ENCODE peak calls at places on chromosomes 6 and 20, in five cellular contexts. V is head of caudate nucleus, Y is kidney tubule cell, B is dermis microvascular lymphatic vessel endothelial cell, H is T follicular helper cell. O is an unnamed sample.

GRCh38 chr6:77561768-77562314 is 91.0 kb upstream of the MEI4 start:
- DNase-seq in Y (peak; percentile 2), V (no peak), B (no peak), H (no peak), O (peak; percentile 54)

GRCh38 chr6:169508452-169508851 is 193.4 kb downstream of the WDR27 start:
- DNase-seq in Y (no peak), B (no peak), V (no peak), H (no peak), O (no peak)

GRCh38 chr20:51050636-51051035 is 27.7 kb upstream of the KCNG1 start:
- DNase-seq in Y (no peak), V (no peak), H (no peak), B (no peak), O (no peak)

GRCh38 chr6:53793318-53793975 is 1.4 kb upstream of the LRRC1 start:
- DNase-seq in H (no peak), V (peak; percentile 58), Y (peak; percentile 72), B (peak; percentile 33), O (peak; percentile 64)

GRCh38 chr6:51062166-51062722 is 243.6 kb downstream of the TFAP2B start:
- DNase-seq in V (no peak), H (no peak), B (no peak), Y (no peak), O (no peak)

GRCh38 chr6:136920858-136921520 is 1.1 kb upstream of the SLC35D3 start:
- DNase-seq in B (no peak), H (no peak), Y (peak; percentile 4), V (no peak), O (peak; percentile 14)

GRCh38 chr6:18240230-18240629 is 24.1 kb downstream of the DEK start:
- DNase-seq in Y (no peak), H (no peak), B (no peak), V (no peak), O (no peak)

GRCh38 chr20:30484749-30485070 is 772.8 kb upstream of the DEFB115 start:
- DNase-seq in B (no peak), V (no peak), Y (no peak), H (no peak), O (no peak)

GRCh38 chr6:3773696-3774298 is 22.3 kb upstream of the PXDC1 start:
- DNase-seq in Y (peak; percentile 28), B (peak; percentile 60), V (no peak), H (no peak), O (peak; percentile 79)

GRCh38 chr6:51648774-51649173 is 438.6 kb downstream of the PKHD1 start:
- DNase-seq in Y (no peak), H (no peak), B (no peak), V (no peak), O (no peak)

GRCh38 chr6:13375360-13375878 is 47.1 kb upstream of the TBC1D7 start:
- DNase-seq in V (no peak), Y (no peak), H (no peak), B (no peak), O (no peak)

GRCh38 chr6:39530201-39530759 is 194.9 kb downstream of the KIF6 start:
- DNase-seq in V (no peak), B (no peak), H (no peak), Y (peak; percentile 71), O (no peak)

GRCh38 chr20:50380697-50381040 is 129.5 kb upstream of the PTPN1 start:
- DNase-seq in B (no peak), Y (no peak), V (no peak), H (no peak), O (peak; percentile 41)

GRCh38 chr6:111727798-111728197 is 122.1 kb upstream of the TRAF3IP2 start:
- DNase-seq in B (no peak), V (no peak), Y (no peak), H (no peak), O (no peak)

GRCh38 chr20:63016514-63017075 is 9.8 kb upstream of the BHLHE23 start:
- DNase-seq in H (no peak), V (no peak), B (no peak), Y (no peak), O (no peak)

GRCh38 chr20:8388146-8388545 is 256.1 kb downstream of the PLCB1 start:
- DNase-seq in H (no peak), Y (peak; percentile 33), B (no peak), V (no peak), O (peak; percentile 37)

GRCh38 chr6:136103763-136104311 is 146.3 kb downstream of the MTFR2 start:
- DNase-seq in B (peak; percentile 24), Y (no peak), H (no peak), V (peak; percentile 20), O (peak; percentile 62)

GRCh38 chr20:53978497-53978896 is 91.9 kb downstream of the BCAS1 start:
- DNase-seq in H (no peak), Y (no peak), V (no peak), B (no peak), O (no peak)

GRCh38 chr20:53878262-53879047 is 191.9 kb downstream of the BCAS1 start:
- DNase-seq in B (no peak), H (no peak), Y (no peak), V (no peak), O (peak; percentile 73)

GRCh38 chr6:145887969-145888368 is 73.4 kb upstream of the FBXO30 start:
- DNase-seq in H (peak; percentile 2), Y (peak; percentile 26), V (peak; percentile 5), B (peak; percentile 24), O (peak; percentile 70)

GRCh38 chr6:170265655-170266054 is 25.2 kb downstream of the DLL1 start:
- DNase-seq in Y (no peak), H (no peak), B (no peak), V (peak; percentile 87), O (no peak)

GRCh38 chr6:129671442-129672344 is 38.3 kb downstream of the ARHGAP18 start:
- DNase-seq in H (no peak), B (no peak), Y (peak; percentile 53), V (no peak), O (no peak)